ENCODE peak calls at places on chromosome 9, in four cellular contexts. R, D, X and M are unnamed samples.

GRCh38 chr9:128943832-128944620 is 3.4 kb downstream of the DOLK start:
- DNase-seq in X (no peak), R (no peak), D (no peak), M (peak)

GRCh38 chr9:93010696-93011095 is 47.8 kb upstream of the SUSD3 start:
- DNase-seq in R (no peak), D (no peak), X (no peak), M (peak)

GRCh38 chr9:94213513-94214124 is 45.5 kb upstream of the ZNF169 start:
- DNase-seq in X (peak), R (peak), D (peak), M (peak)

GRCh38 chr9:68825755-68826500 is 120.9 kb downstream of the PIP5K1B start:
- DNase-seq in R (no peak), D (no peak), X (no peak), M (no peak)

GRCh38 chr9:136290508-136291000 is 13.3 kb downstream of the CCDC187 start:
- DNase-seq in X (no peak), D (no peak), R (no peak), M (no peak)

GRCh38 chr9:93217706-93218105 is 33.8 kb downstream of the WNK2 start:
- DNase-seq in X (no peak), R (no peak), D (no peak), M (no peak)

GRCh38 chr9:35738924-35739323 is 6.5 kb downstream of the CREB3 start:
- DNase-seq in X (no peak), R (no peak), D (no peak), M (no peak)

GRCh38 chr9:136665704-136666363 is 3.1 kb downstream of the EGFL7 start:
- DNase-seq in R (peak), D (no peak), X (peak), M (no peak)

GRCh38 chr9:16152276-16153065 is 599.6 kb downstream of the CCDC171 start:
- DNase-seq in X (no peak), D (no peak), R (no peak), M (no peak)

GRCh38 chr9:136011703-136012496 is 50.7 kb upstream of the UBAC1 start:
- DNase-seq in X (no peak), D (no peak), R (peak), M (peak)

GRCh38 chr9:120692901-120693573 is 21.2 kb downstream of the MEGF9 start:
- DNase-seq in R (no peak), X (no peak), D (no peak), M (no peak)

GRCh38 chr9:114116061-114116747 is 17.1 kb upstream of the KIF12 start:
- DNase-seq in D (no peak), X (no peak), R (no peak), M (no peak)

GRCh38 chr9:121807918-121808278 is 156.5 kb downstream of the DAB2IP start:
- DNase-seq in X (no peak), R (no peak), D (no peak), M (no peak)

GRCh38 chr9:134644715-134645606 is 3.4 kb downstream of the COL5A1 start:
- DNase-seq in D (no peak), X (peak), R (no peak), M (no peak)
- TF ChIP-seq CBFB in D (no peak), X (no peak), R (no peak), M (no peak)

DNA sequence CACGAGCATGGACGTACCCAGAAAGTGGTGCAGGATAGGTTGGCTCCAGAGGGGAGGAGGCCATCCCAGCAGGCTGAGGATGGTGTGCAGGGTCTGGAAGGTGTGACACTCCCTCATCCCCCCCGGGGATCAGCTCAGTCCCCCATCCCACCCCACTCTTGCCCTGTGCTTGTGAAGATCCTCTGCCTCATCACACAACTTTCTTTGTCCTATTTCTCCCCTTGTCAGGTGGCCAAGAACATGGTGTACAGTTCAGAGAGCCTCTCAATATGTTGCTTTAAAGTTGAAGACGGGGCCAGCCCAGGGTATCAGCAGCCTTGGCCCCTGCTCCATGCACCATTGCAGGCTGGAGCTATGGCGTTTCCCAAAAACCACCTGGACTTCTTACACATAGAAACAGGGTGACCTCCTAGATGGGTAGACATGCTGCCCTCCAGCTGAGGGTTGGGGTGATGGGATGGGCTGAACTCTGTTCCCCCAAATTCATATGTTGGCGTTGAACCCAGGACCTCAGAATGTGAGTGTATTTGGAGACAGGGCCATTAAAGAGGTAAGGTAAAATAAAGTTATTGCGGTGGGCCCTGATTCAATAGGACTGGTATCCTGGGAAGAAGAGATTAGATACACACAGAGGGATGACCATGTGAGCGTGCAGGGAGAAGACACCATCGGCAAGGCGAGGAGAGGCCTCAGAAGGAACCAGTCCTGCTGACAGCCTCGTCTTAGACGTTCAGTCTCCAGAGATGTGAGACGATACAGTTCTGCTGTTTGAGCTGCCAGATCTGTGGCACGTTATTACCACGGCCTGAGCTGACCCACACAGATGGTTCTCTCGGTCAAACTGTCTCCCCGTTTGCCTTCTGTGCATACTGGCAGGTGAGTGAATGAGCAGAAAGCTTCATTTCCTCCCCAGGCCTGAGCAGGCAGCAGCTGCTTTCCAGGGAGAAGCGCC is 272.5 kb downstream of the GADD45G start:
- DNase-seq in X (no peak), D (no peak), R (no peak), M (no peak)
- TF ChIP-seq CBFB in X (no peak), D (no peak), R (no peak), M (no peak)

GRCh38 chr9:133733421-133734250 is 4.5 kb downstream of the SARDH start:
- DNase-seq in R (no peak), X (no peak), D (no peak), M (no peak)

GRCh38 chr9:133734600-133735414 is 3.3 kb downstream of the SARDH start:
- DNase-seq in D (no peak), R (no peak), X (no peak), M (no peak)

GRCh38 chr9:133732351-133733073 is 5.6 kb downstream of the SARDH start:
- DNase-seq in D (no peak), X (no peak), R (no peak), M (no peak)

GRCh38 chr9:133731876-133732321 is 6.3 kb downstream of the SARDH start:
- DNase-seq in X (peak), D (no peak), R (peak), M (peak)

GRCh38 chr9:133733074-133733408 is 5.1 kb downstream of the SARDH start:
- DNase-seq in D (no peak), X (no peak), R (no peak), M (no peak)
- TF ChIP-seq CBFB in D (no peak), X (no peak), R (no peak), M (no peak)

DNA sequence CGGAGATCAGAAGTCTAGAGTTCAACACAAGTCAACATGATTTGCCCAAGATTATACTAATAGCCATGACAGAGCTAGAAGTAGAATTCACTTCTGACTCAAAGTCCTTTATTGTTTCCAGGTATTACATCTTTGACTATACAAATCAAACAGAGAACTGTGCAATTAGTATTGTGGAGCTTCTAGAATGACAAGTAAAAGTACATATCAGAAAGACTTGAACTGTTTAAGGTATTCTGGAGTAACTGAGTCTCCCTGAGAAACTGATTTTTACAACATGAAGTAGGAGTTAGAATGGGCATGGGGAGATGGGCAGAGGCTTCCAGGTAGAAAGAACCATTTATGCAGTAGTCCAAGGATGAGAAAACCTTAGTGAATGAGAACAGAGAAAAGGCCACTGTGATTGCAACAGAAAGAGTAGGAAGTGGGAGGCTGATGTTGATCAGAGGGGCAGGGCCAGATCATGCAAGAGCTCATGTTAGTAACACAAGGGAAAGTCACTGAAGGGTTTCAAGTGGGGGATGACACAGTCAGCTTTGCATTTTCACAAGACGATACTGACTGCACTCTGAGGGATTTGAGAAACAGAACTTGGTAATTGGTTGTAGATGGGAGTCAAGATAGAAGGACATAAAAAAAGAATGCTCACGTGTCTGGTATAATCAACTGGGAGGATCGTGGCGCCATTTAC is 280.7 kb downstream of the RFX3 start:
- DNase-seq in D (peak), R (no peak), X (no peak), M (no peak)
- TF ChIP-seq CBFB in D (no peak), R (no peak), X (no peak), M (no peak)

DNA sequence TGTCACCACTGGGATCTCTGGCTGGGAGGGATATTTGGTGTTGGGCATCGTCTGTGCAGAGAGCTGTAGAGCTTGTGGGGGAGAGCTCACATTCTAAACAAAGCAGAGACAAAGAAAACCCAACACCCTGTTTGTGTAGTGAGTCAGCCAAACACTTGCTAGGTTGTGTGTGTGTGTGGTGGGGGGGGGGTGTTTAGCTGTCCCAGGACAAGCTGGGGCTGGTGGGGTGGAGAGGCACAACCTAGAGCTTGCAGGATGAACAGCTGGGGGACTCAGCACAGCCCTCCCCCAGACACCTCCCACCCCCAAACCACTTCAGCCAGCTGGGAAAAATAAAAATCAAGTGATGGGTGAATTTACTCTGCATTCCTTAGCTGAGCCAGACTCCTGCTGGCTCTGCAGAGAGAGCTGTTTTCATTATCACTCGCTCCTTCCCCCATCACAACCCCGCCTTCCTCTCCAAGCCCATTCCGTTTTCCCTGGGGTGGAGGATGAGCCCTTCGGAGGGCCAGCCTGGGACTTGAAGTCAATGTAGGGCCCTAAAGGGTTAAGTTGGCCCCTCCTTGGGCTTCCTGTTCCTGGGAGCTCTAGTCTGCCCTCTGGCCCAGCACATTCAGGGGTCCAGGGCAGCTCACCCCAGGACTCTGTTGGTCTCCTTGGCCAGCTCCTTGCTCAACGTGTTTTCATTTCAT is 2.6 kb downstream of the OLFML2A start:
- DNase-seq in X (no peak), D (no peak), R (peak), M (peak)
- TF ChIP-seq CBFB in X (no peak), D (no peak), R (no peak), M (no peak)